ENCODE peak calls at places on chromosome 12, in five cellular contexts. E is stomach, I is endodermal cell, G is fibroblast of the aortic adventitia, C is brain microvascular endothelial cell. P is an unnamed sample.
A peak's percentile ranks its signal among the peaks of the same experiment; 100 is the strongest.

GRCh38 chr12:101925935-101926334 is 48.6 kb downstream of the DRAM1 start:
- DNase-seq in E (no peak), I (no peak), G (no peak), C (no peak), P (no peak)

GRCh38 chr12:24979286-24979685 is 30.4 kb upstream of the BCAT1 start:
- DNase-seq in E (no peak), I (no peak), G (no peak), C (no peak), P (no peak)

GRCh38 chr12:40107803-40108620 is 2.1 kb upstream of the SLC2A13 start:
- DNase-seq in E (no peak), I (no peak), G (no peak), C (no peak), P (no peak)

GRCh38 chr12:90010089-90010488 is 301.5 kb upstream of the ATP2B1 start:
- DNase-seq in E (no peak), I (peak; percentile 71), G (no peak), C (peak; percentile 33), P (peak; percentile 17)

GRCh38 chr12:30023186-30023585 is 239.4 kb upstream of the TMTC1 start:
- DNase-seq in E (no peak), I (no peak), G (peak; percentile 79), C (no peak), P (no peak)

GRCh38 chr12:94730846-94731245 is 80.5 kb upstream of the TMCC3 start:
- DNase-seq in E (no peak), I (no peak), G (no peak), C (no peak), P (no peak)

GRCh38 chr12:5088586-5089264 is 45.0 kb downstream of the KCNA5 start:
- DNase-seq in E (no peak), I (peak; percentile 43), G (peak; percentile 65), C (peak; percentile 82), P (peak; percentile 78)

GRCh38 chr12:13205809-13206559 is 9.5 kb downstream of the EMP1 start:
- DNase-seq in E (no peak), I (no peak), G (peak; percentile 97), C (peak; percentile 98), P (peak; percentile 99)

GRCh38 chr12:75578546-75578945 is 67.1 kb upstream of the KRR1 start:
- DNase-seq in E (no peak), I (no peak), G (no peak), C (no peak), P (no peak)

GRCh38 chr12:80445083-80445482 is 1.0 kb downstream of the PTPRQ start:
- DNase-seq in E (no peak), I (no peak), G (peak; percentile 74), C (no peak), P (peak; percentile 38)

GRCh38 chr12:96401061-96401871 is 1.0 kb upstream of the CDK17 start:
- DNase-seq in E (no peak), I (peak; percentile 56), G (peak; percentile 89), C (peak; percentile 61), P (peak; percentile 91)

GRCh38 chr12:96399081-96399918 is 939 bp downstream of the CDK17 start:
- DNase-seq in E (peak; percentile 70), I (peak; percentile 84), G (peak; percentile 63), C (peak; percentile 55), P (peak; percentile 75)

GRCh38 chr12:96398422-96399080 is 1.7 kb downstream of the CDK17 start:
- DNase-seq in E (no peak), I (no peak), G (no peak), C (no peak), P (peak; percentile 51)

GRCh38 chr12:96400631-96401060 is 407 bp upstream of the CDK17 start:
- DNase-seq in E (no peak), I (no peak), G (peak; percentile 61), C (peak; percentile 43), P (peak; percentile 71)

GRCh38 chr12:96399919-96400630 is at the start of gene CDK17:
- DNase-seq in E (peak; percentile 85), I (peak; percentile 94), G (peak; percentile 87), C (peak; percentile 80), P (peak; percentile 90)
- TF ChIP-seq CTCF in E (no peak), I (peak; percentile 63), G (peak; percentile 29), C (peak; percentile 38), P (peak; percentile 40)

DNA sequence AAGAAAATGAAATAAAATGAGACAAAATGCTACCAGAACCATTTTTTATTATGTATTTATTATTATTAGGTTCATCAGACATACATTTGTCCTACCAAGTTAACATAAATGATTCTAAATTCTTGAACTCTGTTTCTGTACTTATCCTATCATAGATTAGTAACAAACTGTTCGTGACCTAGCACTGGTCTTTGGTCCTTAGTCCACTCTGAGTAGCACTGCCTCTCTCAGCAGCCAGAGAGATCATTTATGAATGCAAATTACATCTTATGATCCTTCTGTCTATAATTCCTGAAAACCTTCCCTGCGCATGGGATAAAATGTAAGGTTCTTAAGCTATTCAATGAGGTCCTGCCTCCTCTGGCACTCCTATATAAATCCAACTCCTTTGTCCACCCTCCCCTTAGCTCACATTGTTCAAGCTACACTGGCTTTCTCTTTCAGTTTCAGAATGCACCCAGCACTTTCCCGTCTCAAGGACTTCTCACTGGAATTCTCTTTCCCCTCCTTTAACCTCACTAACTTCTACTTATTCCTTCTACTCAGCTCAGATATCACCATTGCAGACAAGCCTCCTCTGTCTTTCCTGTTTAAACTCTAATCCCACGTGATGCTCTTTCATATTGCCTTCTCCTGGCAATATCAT is 17.1 kb downstream of the PDZRN4 start:
- DNase-seq in E (no peak), I (no peak), G (no peak), C (no peak), P (peak; percentile 2)
- H3K4me3 ChIP-seq in E (no peak overlapping the region), I (no peak overlapping the region), G (no peak overlapping the region), C (no peak overlapping the region), P (no peak overlapping the region)

GRCh38 chr12:62794218-62794583 is 140.7 kb downstream of the PPM1H start:
- DNase-seq in E (no peak), I (no peak), G (no peak), C (no peak), P (no peak)
- TF ChIP-seq CTCF in E (no peak), I (no peak), G (no peak), C (no peak), P (no peak)

GRCh38 chr12:54859502-54859901 is 5.2 kb downstream of the MUCL1 start:
- DNase-seq in E (no peak), I (peak; percentile 57), G (no peak), C (no peak), P (no peak)
- H3K4me3 ChIP-seq in E (no peak overlapping the region), I (peak overlapping the region; percentile 36), G (no peak overlapping the region), C (no peak overlapping the region), P (no peak overlapping the region)

DNA sequence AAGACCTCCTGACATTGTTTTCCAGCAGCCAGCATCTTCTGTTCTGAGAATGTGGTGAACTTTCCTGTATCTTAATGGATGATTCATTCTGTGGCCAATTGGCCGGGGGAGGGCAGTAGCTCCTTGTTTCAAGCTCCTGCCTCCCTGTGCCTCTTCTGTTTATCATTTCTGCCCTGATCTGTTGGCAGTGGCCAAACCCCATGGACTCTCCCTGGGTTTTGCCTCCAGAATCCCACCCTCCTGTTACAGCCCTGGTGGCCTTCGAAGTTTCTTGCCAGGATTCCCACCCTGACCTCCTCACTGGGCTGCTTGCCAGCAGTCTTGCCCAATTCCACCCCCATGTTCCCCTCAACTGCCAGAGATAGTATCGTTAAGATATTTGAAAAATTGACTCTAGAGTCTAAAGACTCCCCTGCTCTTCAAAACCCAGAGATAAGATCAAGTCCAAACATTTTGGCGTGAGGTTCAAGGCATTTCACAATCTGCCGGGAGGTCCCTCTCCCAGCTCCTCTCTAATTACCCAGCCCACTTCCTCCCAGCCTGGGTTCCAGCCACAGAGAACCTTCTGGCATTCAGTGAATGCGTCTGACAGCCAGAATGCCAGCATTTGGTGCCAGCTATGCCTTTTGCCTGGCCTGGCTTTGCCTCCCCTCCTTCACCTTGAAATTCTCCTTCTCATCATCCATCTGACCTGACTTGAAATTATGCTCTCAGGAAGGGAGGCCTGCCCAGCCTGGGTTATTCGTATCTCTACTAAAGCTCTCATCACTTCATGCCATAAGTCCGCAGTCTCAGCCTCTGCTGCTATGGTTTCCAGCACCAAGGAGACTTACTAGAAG is 37.7 kb upstream of the TXNRD1 start:
- DNase-seq in E (peak; percentile 38), I (no peak), G (peak; percentile 99), C (peak; percentile 96), P (peak; percentile 95)
- TF ChIP-seq CTCF in E (no peak), I (no peak), G (peak; percentile 36), C (peak; percentile 61), P (peak; percentile 54)